ENCODE peak calls at places on chromosome 18, in six cellular contexts. X is HuH-7.5, R is GM18507, L is A172, W is HTR-8/SVneo, K is RPMI8226. C is an unnamed sample.

GRCh38 chr18:76687271-76688006 is 134.9 kb upstream of the ZNF236 start:
- DNase-seq in W (no peak), L (peak; percentile 30), K (no peak), X (no peak), R (no peak), C (no peak)

GRCh38 chr18:8801263-8801901 is 96.0 kb downstream of the MTCL1 start:
- DNase-seq in L (peak; percentile 92), W (peak; percentile 40), X (no peak), R (no peak), K (no peak), C (no peak)

GRCh38 chr18:48575301-48575657 is 36.4 kb downstream of the CTIF start:
- DNase-seq in W (no peak), X (no peak), K (no peak), R (no peak), L (no peak), C (no peak)

GRCh38 chr18:76350134-76351025 is 144.7 kb downstream of the ZNF516 start:
- DNase-seq in R (no peak), K (no peak), X (no peak), W (no peak), L (no peak), C (no peak)

GRCh38 chr18:3132700-3133099 is 87.1 kb downstream of the MYOM1 start:
- DNase-seq in R (no peak), W (no peak), X (no peak), K (no peak), L (no peak), C (no peak)

GRCh38 chr18:72207280-72207679 is 336.9 kb downstream of the CBLN2 start:
- DNase-seq in L (no peak), R (no peak), K (no peak), X (no peak), W (no peak), C (no peak)

GRCh38 chr18:12857215-12857924 is 26.7 kb downstream of the PTPN2 start:
- DNase-seq in L (no peak), K (peak; percentile 41), R (no peak), W (no peak), X (no peak), C (peak; percentile 75)

GRCh38 chr18:39946623-39947061 is 2008.4 kb upstream of the PIK3C3 start:
- DNase-seq in K (peak; percentile 93), L (peak; percentile 81), W (peak; percentile 28), X (no peak), R (no peak), C (no peak)

GRCh38 chr18:9792565-9793226 is 84.6 kb downstream of the RAB31 start:
- DNase-seq in X (no peak), R (no peak), L (no peak), W (no peak), K (peak; percentile 34), C (peak; percentile 27)

GRCh38 chr18:3667255-3668137 is 217.5 kb downstream of the TGIF1 start:
- DNase-seq in W (no peak), K (no peak), R (no peak), L (no peak), X (no peak), C (no peak)

GRCh38 chr18:48345596-48345995 is 63.6 kb downstream of the ZBTB7C start:
- DNase-seq in X (no peak), W (no peak), R (no peak), L (no peak), K (peak; percentile 27), C (no peak)

GRCh38 chr18:79942211-79942610 is 9.2 kb downstream of the SLC66A2 start:
- DNase-seq in X (no peak), W (no peak), K (no peak), R (no peak), L (no peak), C (no peak)

GRCh38 chr18:24470022-24470618 is 9.7 kb downstream of the HRH4 start:
- DNase-seq in W (no peak), L (no peak), R (no peak), K (no peak), X (no peak), C (no peak)

GRCh38 chr18:79982736-79983135 is 5.6 kb downstream of the TXNL4A start:
- DNase-seq in L (no peak), R (no peak), K (peak; percentile 26), W (no peak), X (no peak), C (no peak)

GRCh38 chr18:55509631-55510372 is 78.2 kb downstream of the TCF4 start:
- DNase-seq in L (peak; percentile 80), R (no peak), W (no peak), K (peak; percentile 64), X (no peak), C (peak; percentile 53)

GRCh38 chr18:51135361-51135760 is 62.1 kb downstream of the MEX3C start:
- DNase-seq in W (peak; percentile 25), L (peak; percentile 49), K (no peak), R (no peak), X (no peak), C (no peak)

GRCh38 chr18:63963610-63964256 is 6.1 kb upstream of the SERPINB8 start:
- DNase-seq in K (peak; percentile 71), L (peak; percentile 43), X (no peak), R (no peak), W (peak; percentile 17), C (peak; percentile 50)

GRCh38 chr18:48541026-48541746 is 2.4 kb downstream of the CTIF start:
- DNase-seq in W (peak; percentile 38), K (peak; percentile 78), R (no peak), X (peak; percentile 35), L (peak; percentile 10), C (no peak)

GRCh38 chr18:79857082-79857661 is 59.4 kb downstream of the KCNG2 start:
- DNase-seq in W (peak; percentile 28), K (no peak), R (no peak), L (no peak), X (no peak), C (no peak)

GRCh38 chr18:63848159-63848558 is 39.3 kb upstream of the SERPINB2 start:
- DNase-seq in R (no peak), K (peak; percentile 73), L (peak; percentile 50), W (peak; percentile 15), X (no peak), C (peak; percentile 12)

GRCh38 chr18:76823574-76823973 is 1.2 kb downstream of the ZNF236 start:
- DNase-seq in X (no peak), W (no peak), K (no peak), L (no peak), R (peak; percentile 20), C (peak; percentile 53)

GRCh38 chr18:9109523-9109922 is 7.0 kb downstream of the NDUFV2 start:
- DNase-seq in K (no peak), X (no peak), L (no peak), R (no peak), W (no peak), C (no peak)

GRCh38 chr18:37476182-37476581 is 89.4 kb downstream of the CELF4 start:
- DNase-seq in W (peak; percentile 14), X (peak; percentile 27), L (no peak), K (peak; percentile 65), R (no peak), C (peak; percentile 35)

GRCh38 chr18:27649621-27650020 is 464.5 kb upstream of the CHST9 start:
- DNase-seq in R (no peak), X (no peak), L (no peak), K (no peak), W (no peak), C (no peak)

GRCh38 chr18:8468911-8469310 is 140.3 kb upstream of the RAB12 start:
- DNase-seq in K (no peak), R (no peak), W (no peak), L (no peak), X (no peak), C (no peak)

GRCh38 chr18:33495278-33495677 is 54.8 kb upstream of the CCDC178 start:
- DNase-seq in K (peak; percentile 40), X (no peak), W (no peak), L (no peak), R (no peak), C (peak; percentile 10)